ENCODE peak calls at places on chromosome 11, in seven cellular contexts. Y is prostate gland, P is right lobe of liver, C is tibial nerve, S is body of pancreas, W is adrenal gland, I is stomach. A is an unnamed sample.

GRCh38 chr11:22976146-22976545 is 115.9 kb upstream of the CCDC179 start:
- DNase-seq in S (peak), C (no peak), W (peak), Y (no peak), P (peak), I (peak), A (no peak)

GRCh38 chr11:117145393-117145761 is 1.3 kb downstream of the PAFAH1B2 start:
- DNase-seq in Y (peak), C (no peak), I (no peak), S (peak), W (peak), P (no peak), A (no peak)

GRCh38 chr11:31160504-31161422 is 208.8 kb downstream of the DCDC1 start:
- DNase-seq in W (no peak), P (no peak), I (no peak), Y (no peak), C (no peak), S (no peak), A (no peak)

GRCh38 chr11:10605941-10606381 is 37.5 kb upstream of the LYVE1 start:
- DNase-seq in S (peak), I (peak), P (peak), Y (no peak), W (peak), C (peak), A (peak)

GRCh38 chr11:72712168-72712721 is 38.0 kb upstream of the PDE2A start:
- DNase-seq in W (peak), Y (no peak), P (peak), I (no peak), S (no peak), C (peak), A (peak)

GRCh38 chr11:73308963-73309960 is 1.2 kb downstream of the ARHGEF17 start:
- DNase-seq in S (peak), P (peak), I (peak), Y (peak), C (peak), W (peak), A (peak)

GRCh38 chr11:71268706-71269321 is 16.4 kb upstream of the SHANK2 start:
- DNase-seq in C (no peak), P (no peak), I (no peak), W (no peak), S (no peak), Y (no peak), A (peak)

GRCh38 chr11:82003671-82004148 is 730.0 kb downstream of the FAM181B start:
- DNase-seq in P (no peak), Y (no peak), S (peak), W (no peak), I (no peak), C (no peak), A (no peak)

GRCh38 chr11:22432331-22433065 is 94.3 kb downstream of the SLC17A6 start:
- DNase-seq in C (peak), W (peak), Y (no peak), P (peak), S (peak), I (no peak), A (no peak)

GRCh38 chr11:106101797-106102196 is 24.3 kb downstream of the AASDHPPT start:
- DNase-seq in I (no peak), Y (no peak), W (no peak), S (no peak), P (no peak), C (no peak), A (no peak)

GRCh38 chr11:102177974-102178631 is 67.9 kb downstream of the YAP1 start:
- DNase-seq in S (peak), W (peak), I (no peak), P (no peak), C (no peak), Y (peak), A (no peak)

GRCh38 chr11:93542753-93543246 is 391 bp downstream of the SMCO4 start:
- DNase-seq in S (no peak), I (peak), C (no peak), W (no peak), P (peak), Y (no peak), A (no peak)

GRCh38 chr11:85029964-85030363 is 597.2 kb downstream of the DLG2 start:
- DNase-seq in S (no peak), P (no peak), C (no peak), I (no peak), Y (no peak), W (no peak), A (no peak)

GRCh38 chr11:119056397-119056999 is 507 bp downstream of the HYOU1 start:
- DNase-seq in I (peak), W (peak), P (peak), S (peak), Y (no peak), C (no peak), A (no peak)

GRCh38 chr11:116895053-116895757 is 57.8 kb upstream of the APOA1 start:
- DNase-seq in Y (no peak), S (peak), C (peak), W (no peak), P (no peak), I (no peak), A (no peak)

GRCh38 chr11:126282361-126282741 is 542 bp upstream of the TIRAP start:
- DNase-seq in I (peak), S (peak), P (peak), Y (peak), C (peak), W (peak), A (no peak)

GRCh38 chr11:73384127-73384441 is 7.9 kb downstream of the RELT start:
- DNase-seq in P (no peak), I (no peak), S (no peak), C (no peak), W (no peak), Y (no peak), A (no peak)

GRCh38 chr11:62574363-62575057 is 819 bp upstream of the EEF1G start:
- DNase-seq in I (peak), P (peak), S (peak), W (peak), C (no peak), Y (no peak), A (no peak)

GRCh38 chr11:116986521-116987105 is 111.6 kb downstream of the SIK3 start:
- DNase-seq in P (no peak), I (no peak), Y (no peak), C (no peak), S (no peak), W (peak), A (no peak)

GRCh38 chr11:1826552-1827094 is 8.2 kb upstream of the SYT8 start:
- DNase-seq in W (peak), S (peak), Y (no peak), C (no peak), I (peak), P (no peak), A (no peak)

GRCh38 chr11:17781221-17781620 is 46.6 kb downstream of the KCNC1 start:
- DNase-seq in I (no peak), W (no peak), P (no peak), S (no peak), Y (no peak), C (no peak), A (no peak)

GRCh38 chr11:72631806-72632731 is 42.2 kb downstream of the PDE2A start:
- DNase-seq in Y (no peak), P (peak), I (no peak), S (peak), C (no peak), W (peak), A (no peak)

GRCh38 chr11:19359425-19360000 is 118.8 kb upstream of the E2F8 start:
- DNase-seq in W (no peak), P (no peak), C (no peak), Y (no peak), I (no peak), S (no peak), A (no peak)

GRCh38 chr11:115168229-115168671 is 336.0 kb downstream of the CADM1 start:
- DNase-seq in C (no peak), Y (no peak), S (peak), P (no peak), W (peak), I (no peak), A (no peak)

GRCh38 chr11:12680246-12680939 is 6.2 kb downstream of the TEAD1 start:
- DNase-seq in S (peak), W (peak), P (no peak), I (peak), Y (peak), C (peak), A (no peak)

GRCh38 chr11:78763664-78764063 is 189.0 kb upstream of the NARS2 start:
- DNase-seq in S (no peak), Y (no peak), W (no peak), C (no peak), I (no peak), P (no peak), A (no peak)

GRCh38 chr11:15913261-15913660 is 443.1 kb downstream of the SOX6 start:
- DNase-seq in I (no peak), P (no peak), S (no peak), C (no peak), Y (no peak), W (no peak), A (no peak)

GRCh38 chr11:117478126-117478856 is 150.6 kb downstream of the CEP164 start:
- DNase-seq in S (no peak), I (no peak), C (no peak), Y (no peak), W (no peak), P (no peak), A (no peak)

GRCh38 chr11:789951-790350 is at the start of gene CEND1:
- DNase-seq in C (no peak), W (no peak), S (no peak), P (no peak), Y (no peak), I (no peak), A (no peak)

GRCh38 chr11:104694259-104695070 is 203.8 kb downstream of the CASP12 start:
- DNase-seq in S (no peak), P (no peak), W (peak), Y (no peak), C (no peak), I (no peak), A (no peak)

GRCh38 chr11:69320756-69321741 is 27.1 kb downstream of the MYEOV start:
- DNase-seq in C (no peak), I (no peak), P (no peak), Y (no peak), W (no peak), S (no peak), A (no peak)

GRCh38 chr11:69319255-69320106 is 25.5 kb downstream of the MYEOV start:
- DNase-seq in C (no peak), P (no peak), I (no peak), Y (no peak), S (no peak), W (no peak), A (no peak)

GRCh38 chr11:69321877-69322350 is 28.0 kb downstream of the MYEOV start:
- DNase-seq in S (no peak), C (no peak), I (no peak), Y (no peak), P (no peak), W (no peak), A (no peak)

GRCh38 chr11:69318093-69318420 is 24.1 kb downstream of the MYEOV start:
- DNase-seq in S (no peak), W (no peak), P (no peak), I (no peak), C (no peak), Y (no peak), A (no peak)

DNA sequence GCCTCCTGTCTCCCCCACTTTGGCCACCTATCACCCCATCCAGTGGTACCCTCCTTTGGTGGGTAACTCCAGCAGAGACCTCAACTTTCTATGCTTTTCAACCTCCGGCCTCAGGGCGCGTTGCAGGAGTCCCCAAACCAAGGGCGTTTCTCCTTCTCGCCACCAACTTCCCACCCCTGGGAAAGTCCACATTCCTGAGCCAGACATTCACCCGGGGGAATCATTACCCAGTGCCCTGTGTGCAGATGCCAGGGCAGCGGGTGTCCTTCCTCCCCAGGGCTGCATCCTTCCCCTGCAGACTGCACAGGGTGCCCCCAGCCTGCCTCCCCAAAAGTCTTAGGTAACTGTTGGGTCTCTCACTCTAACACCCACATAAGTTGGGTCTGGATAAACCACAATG is 26.4 kb downstream of the MYEOV start:
- DNase-seq in I (no peak), S (peak), P (no peak), C (no peak), Y (no peak), W (no peak), A (no peak)
- H3K27ac ChIP-seq in I (no peak), S (peak), P (no peak), C (no peak), Y (no peak), W (no peak), A (no peak)

DNA sequence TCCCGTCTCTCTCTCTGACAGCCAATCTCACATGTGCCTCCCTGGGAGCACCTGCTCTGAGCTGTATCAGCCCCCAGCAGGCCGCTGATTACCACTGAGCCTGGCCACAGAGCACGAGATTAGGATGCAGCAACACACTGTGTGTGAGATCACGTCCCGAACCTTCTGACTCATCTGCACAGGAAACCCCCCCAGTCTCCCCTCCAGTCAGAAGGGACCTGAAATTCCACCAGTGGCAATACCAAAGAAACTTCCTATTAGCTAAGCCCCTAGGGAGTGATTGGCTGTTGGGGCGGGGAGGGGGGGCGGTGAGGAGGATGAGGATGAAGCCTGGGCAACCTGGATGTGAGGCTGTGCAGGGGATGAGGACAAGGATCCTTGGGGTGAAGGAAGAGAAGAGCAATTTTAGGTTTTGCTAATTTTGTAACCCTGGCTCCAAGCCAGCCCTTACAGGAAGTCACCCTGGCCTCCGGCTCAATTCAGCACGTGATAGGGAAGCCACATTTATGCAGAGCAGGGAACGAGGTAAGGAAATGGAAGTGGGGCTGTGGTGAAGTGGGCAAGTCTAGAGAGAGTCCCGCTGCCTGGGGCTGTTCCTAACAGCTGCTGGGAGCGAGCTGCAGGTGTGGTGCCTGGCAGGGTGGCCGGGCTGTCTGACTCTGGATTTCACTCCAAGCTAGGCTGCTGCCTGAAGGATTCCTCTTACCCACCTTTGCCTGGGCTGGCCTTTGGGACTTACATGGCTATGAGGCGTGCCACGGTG is 1.9 kb downstream of the SLC43A3 start:
- DNase-seq in I (peak), C (peak), Y (peak), S (peak), P (peak), W (peak), A (peak)
- TF ChIP-seq POLR2A in I (no peak), C (no peak), Y (no peak), S (no peak), P (no peak), W (no peak), A (no peak)

GRCh38 chr11:130121430-130121978 is 38.1 kb upstream of the ST14 start:
- DNase-seq in S (no peak), W (no peak), I (no peak), Y (no peak), P (no peak), C (no peak), A (no peak)

GRCh38 chr11:130120045-130120444 is 39.5 kb upstream of the ST14 start:
- DNase-seq in Y (no peak), W (no peak), C (no peak), S (no peak), P (no peak), I (no peak), A (no peak)

GRCh38 chr11:130123414-130124040 is 36.1 kb upstream of the ST14 start:
- DNase-seq in C (no peak), Y (no peak), S (no peak), W (no peak), P (no peak), I (no peak), A (no peak)

GRCh38 chr11:130124096-130124495 is 35.5 kb upstream of the ST14 start:
- DNase-seq in S (peak), W (peak), Y (no peak), I (peak), C (peak), P (peak), A (no peak)

GRCh38 chr11:130122141-130122575 is 37.4 kb upstream of the ST14 start:
- DNase-seq in W (no peak), Y (no peak), I (no peak), C (no peak), S (no peak), P (no peak), A (no peak)
- H3K27ac ChIP-seq in W (no peak), Y (no peak), I (no peak), C (peak), S (peak), P (no peak), A (no peak)

GRCh38 chr11:65871811-65872548 is 620 bp downstream of the EFEMP2 start:
- DNase-seq in I (no peak), S (no peak), P (no peak), Y (no peak), C (no peak), W (no peak), A (no peak)

GRCh38 chr11:65870307-65870658 is 2.3 kb downstream of the EFEMP2 start:
- DNase-seq in S (no peak), P (no peak), W (no peak), I (no peak), C (no peak), Y (no peak), A (no peak)

GRCh38 chr11:65872555-65873279 is at the start of gene EFEMP2:
- DNase-seq in W (peak), P (no peak), S (peak), I (no peak), Y (no peak), C (no peak), A (no peak)

GRCh38 chr11:65870706-65871681 is 1.6 kb downstream of the EFEMP2 start:
- DNase-seq in Y (no peak), S (no peak), W (peak), C (no peak), P (no peak), I (no peak), A (no peak)

GRCh38 chr11:65873280-65874156 is 918 bp upstream of the EFEMP2 start:
- DNase-seq in S (peak), P (peak), Y (peak), I (peak), W (peak), C (peak), A (peak)
- TF ChIP-seq POLR2A in S (peak), P (peak), Y (peak), I (no peak), W (no peak), C (peak), A (peak)

DNA sequence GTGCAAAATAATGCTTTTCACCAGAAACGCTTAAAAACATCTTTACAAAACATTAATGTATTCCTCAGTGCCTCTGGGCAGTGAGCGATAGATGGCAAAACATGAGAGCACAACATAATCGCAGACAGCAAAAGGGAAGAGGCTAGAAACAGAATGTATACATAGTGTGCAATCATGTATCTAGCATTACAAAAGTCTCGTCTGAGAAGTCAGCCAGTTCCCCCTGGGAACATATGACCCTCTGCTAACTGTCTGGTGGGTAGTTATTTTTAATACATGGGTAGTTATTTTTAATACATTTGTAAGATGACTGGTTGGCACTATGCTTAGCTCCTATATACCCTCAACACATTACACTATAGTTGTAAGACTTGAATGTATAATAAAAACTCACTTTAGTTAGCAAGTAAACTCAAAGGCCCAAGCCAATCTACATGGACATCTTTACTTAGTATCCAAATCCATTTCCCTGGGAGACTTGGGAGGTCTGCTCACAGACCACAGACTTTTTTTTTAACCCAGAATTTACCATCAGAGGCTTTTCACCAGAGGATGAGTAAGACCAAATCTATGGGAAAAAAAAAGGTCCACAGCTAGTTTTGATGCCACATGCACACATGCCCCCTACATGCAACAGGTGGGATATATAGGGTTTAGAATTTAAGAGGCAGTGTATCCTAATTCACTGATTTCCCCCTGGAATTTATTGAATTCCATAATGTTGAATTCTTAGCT is 71.7 kb downstream of the AMBRA1 start:
- DNase-seq in P (no peak), S (no peak), W (no peak), Y (no peak), I (no peak), C (no peak), A (no peak)
- H3K27ac ChIP-seq in P (no peak), S (no peak), W (no peak), Y (no peak), I (no peak), C (no peak), A (no peak)

GRCh38 chr11:27362032-27362431 is 983 bp downstream of the CCDC34 start:
- DNase-seq in S (no peak), Y (no peak), W (no peak), P (no peak), C (no peak), I (no peak), A (no peak)

GRCh38 chr11:27367881-27368280 is 4.9 kb upstream of the CCDC34 start:
- DNase-seq in S (peak), C (no peak), Y (no peak), I (no peak), W (no peak), P (no peak), A (no peak)

GRCh38 chr11:27362749-27363575 is at the start of gene CCDC34:
- DNase-seq in S (peak), W (peak), P (peak), Y (peak), C (peak), I (peak), A (peak)

GRCh38 chr11:27358306-27358705 is 4.7 kb downstream of the CCDC34 start:
- DNase-seq in I (no peak), Y (no peak), P (no peak), C (no peak), S (no peak), W (no peak), A (no peak)

DNA sequence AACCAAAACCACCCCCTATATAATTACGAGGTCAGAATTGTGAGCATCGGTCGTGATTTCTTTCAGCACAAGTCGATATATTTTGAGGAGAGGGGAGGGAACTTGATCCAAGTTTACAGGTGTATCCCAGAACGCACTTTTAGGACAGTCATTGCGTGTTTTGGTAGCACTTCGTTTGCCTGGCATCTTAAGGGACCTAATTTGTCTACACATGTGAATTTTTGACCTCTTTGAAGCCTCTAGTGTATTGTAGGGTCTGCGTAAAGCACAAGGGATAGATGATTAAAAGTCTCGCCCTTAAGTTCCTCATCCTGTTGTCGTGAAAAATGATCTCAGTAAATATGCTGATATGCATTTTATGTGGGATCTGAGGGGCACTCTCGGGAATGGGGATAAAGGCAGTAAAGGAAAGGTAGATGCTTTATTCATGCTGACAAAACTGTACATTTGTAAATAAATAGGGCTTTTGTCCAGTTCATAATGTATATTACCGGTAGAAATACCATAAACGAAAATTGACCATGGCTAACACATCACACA is 631 bp upstream of the CCDC34 start:
- DNase-seq in C (no peak), I (no peak), Y (no peak), W (no peak), S (no peak), P (no peak), A (no peak)
- TF ChIP-seq POLR2A in C (no peak), I (no peak), Y (no peak), W (no peak), S (no peak), P (no peak), A (no peak)